ENCODE peak calls at places on chromosomes 4 and X, in nine cellular contexts. Y is NCI-H2029; F is stimulated activated CD8-positive, alpha-beta memory T cell treated with anti-CD3 and anti-CD28 coated beads, Interleukin-7, amount 100 ng/mL, for 24 hours; Q is NCI-H774; K is GM03348; O is CD4-positive, alpha-beta T cell; J is stimulated activated CD4-positive, alpha-beta T cell treated with anti-CD3 and anti-CD28 coated beads, Interleukin-4, amount 100 ng/mL, for 48 hours; R is progenitor cell of endocrine pancreas; I is posterior cingulate gyrus. L is an unnamed sample.
A peak's percentile ranks its signal among the peaks of the same experiment; 100 is the strongest.

GRCh38 chrX:47235691-47236103 is 2.9 kb downstream of the USP11 start:
- DNase-seq in Q (no peak), I (no peak), R (no peak), J (no peak), F (no peak), Y (no peak), O (no peak), K (no peak), L (no peak)

GRCh38 chrX:96924581-96924980 is 40.9 kb downstream of the RPA4 start:
- DNase-seq in R (no peak), J (no peak), K (no peak), O (no peak), I (no peak), Y (no peak), F (no peak), Q (no peak), L (no peak)

GRCh38 chrX:57417827-57418226 is 131.3 kb downstream of the FAAH2 start:
- DNase-seq in O (no peak), F (no peak), Y (no peak), J (no peak), K (no peak), Q (no peak), I (no peak), R (no peak), L (no peak)

GRCh38 chrX:33416273-33416805 is 205.0 kb upstream of the DMD start:
- DNase-seq in J (no peak), O (no peak), R (no peak), Q (no peak), Y (no peak), F (no peak), K (no peak), I (no peak), L (no peak)

GRCh38 chr4:157572291-157572690 is 351.8 kb downstream of the GRIA2 start:
- DNase-seq in R (no peak), K (no peak), O (no peak), F (no peak), I (no peak), Q (no peak), J (no peak), Y (no peak), L (no peak)

GRCh38 chr4:4721636-4722035 is 137.8 kb upstream of the MSX1 start:
- DNase-seq in K (no peak), Y (no peak), I (no peak), J (no peak), F (no peak), R (no peak), Q (no peak), O (no peak), L (no peak)

GRCh38 chrX:46444011-46444410 is 101.2 kb downstream of the ZNF674 start:
- DNase-seq in O (no peak), I (no peak), R (no peak), F (no peak), K (peak; percentile 59), Q (no peak), J (no peak), Y (no peak), L (peak; percentile 31)

GRCh38 chrX:13483773-13484172 is 85.6 kb upstream of the EGFL6 start:
- DNase-seq in F (no peak), Y (no peak), J (no peak), I (no peak), K (no peak), R (no peak), Q (no peak), O (no peak), L (no peak)

GRCh38 chr4:14871676-14872430 is 130.4 kb upstream of the CPEB2 start:
- DNase-seq in J (peak; percentile 5), Q (no peak), I (no peak), O (no peak), R (no peak), F (no peak), Y (no peak), K (no peak), L (peak; percentile 9)

GRCh38 chrX:2547746-2548145 is 47.0 kb upstream of the DHRSX start:
- DNase-seq in K (no peak), F (no peak), Y (no peak), R (no peak), J (no peak), I (no peak), O (no peak), Q (no peak), L (no peak)

L was measured in SW 1271.